ENCODE peak calls at places on chromosomes 1 and 21, in ten cellular contexts. O, R, C, J, M, A, Y, S, L and K are unnamed samples.

GRCh38 chr1:243323481-243323880 is 67.6 kb downstream of the SDCCAG8 start:
- DNase-seq in C (peak; percentile 4), S (no peak), M (no peak), R (no peak), J (peak; percentile 29), O (no peak), Y (no peak), A (no peak), L (no peak), K (no peak)

GRCh38 chr1:236150291-236150940 is 8.1 kb downstream of the GPR137B start:
- DNase-seq in Y (no peak), J (no peak), C (no peak), A (no peak), R (no peak), O (no peak), L (no peak), M (no peak), S (no peak), K (no peak)

GRCh38 chr1:206803221-206803730 is 31.0 kb upstream of the IL10 start:
- DNase-seq in S (no peak), A (no peak), J (no peak), L (no peak), Y (no peak), C (peak; percentile 25), M (no peak), R (no peak), O (peak; percentile 71), K (no peak)

GRCh38 chr1:92858564-92859399 is 26.9 kb downstream of the RPL5 start:
- DNase-seq in C (peak; percentile 88), R (peak; percentile 41), L (peak; percentile 63), O (peak; percentile 68), Y (peak; percentile 81), J (peak; percentile 86), M (peak; percentile 81), A (peak; percentile 45), S (peak; percentile 61), K (peak; percentile 51)

GRCh38 chr21:18369115-18369514 is 34.5 kb downstream of the TMPRSS15 start:
- DNase-seq in M (no peak), O (no peak), C (no peak), S (no peak), J (peak; percentile 16), A (no peak), Y (peak; percentile 1), R (no peak), L (no peak), K (no peak)

GRCh38 chr1:147109041-147109440 is 63.2 kb downstream of the PRKAB2 start:
- DNase-seq in O (peak; percentile 39), J (no peak), Y (no peak), S (no peak), L (no peak), A (no peak), R (no peak), M (no peak), C (no peak), K (no peak)

GRCh38 chr1:220828950-220829586 is 42.4 kb downstream of the MTARC1 start:
- DNase-seq in L (no peak), M (no peak), O (no peak), J (no peak), Y (no peak), S (no peak), R (no peak), C (peak; percentile 3), A (no peak), K (no peak)

GRCh38 chr1:8987881-8988617 is 38.2 kb downstream of the SLC2A7 start:
- DNase-seq in R (peak; percentile 81), L (peak; percentile 31), S (peak; percentile 5), C (peak; percentile 57), J (peak; percentile 47), M (peak; percentile 11), Y (peak; percentile 41), A (no peak), O (peak; percentile 82), K (peak; percentile 80)

GRCh38 chr1:6082430-6082971 is 36.8 kb downstream of the KCNAB2 start:
- DNase-seq in O (no peak), M (peak; percentile 27), Y (no peak), A (no peak), J (peak; percentile 19), R (no peak), C (peak; percentile 41), S (no peak), L (no peak), K (no peak)

GRCh38 chr1:245059806-245060424 is 94.9 kb upstream of the KIF26B start:
- DNase-seq in A (no peak), J (no peak), M (no peak), R (no peak), Y (no peak), O (no peak), C (no peak), L (no peak), S (no peak), K (no peak)

GRCh38 chr1:43388613-43389012 is 987 bp downstream of the MED8 start:
- DNase-seq in J (no peak), R (no peak), L (no peak), A (no peak), O (no peak), M (no peak), Y (no peak), C (no peak), S (no peak), K (no peak)

GRCh38 chr1:43389326-43390313 is at the start of the genes MED8 and SZT2:
- DNase-seq in C (peak; percentile 94), Y (peak; percentile 90), R (peak; percentile 98), O (peak; percentile 97), A (peak; percentile 95), L (peak; percentile 97), J (peak; percentile 93), S (peak; percentile 80), M (peak; percentile 90), K (peak; percentile 96)

GRCh38 chr1:43388021-43388575 is 1.5 kb downstream of the MED8 start:
- DNase-seq in O (no peak), J (peak; percentile 50), Y (peak; percentile 93), C (no peak), R (no peak), A (no peak), M (peak; percentile 32), L (no peak), S (no peak), K (no peak)

GRCh38 chr1:43383449-43383848 is 6.2 kb downstream of the MED8 start:
- DNase-seq in Y (no peak), S (no peak), O (no peak), C (no peak), J (no peak), M (no peak), A (no peak), L (no peak), R (no peak), K (no peak)

DNA sequence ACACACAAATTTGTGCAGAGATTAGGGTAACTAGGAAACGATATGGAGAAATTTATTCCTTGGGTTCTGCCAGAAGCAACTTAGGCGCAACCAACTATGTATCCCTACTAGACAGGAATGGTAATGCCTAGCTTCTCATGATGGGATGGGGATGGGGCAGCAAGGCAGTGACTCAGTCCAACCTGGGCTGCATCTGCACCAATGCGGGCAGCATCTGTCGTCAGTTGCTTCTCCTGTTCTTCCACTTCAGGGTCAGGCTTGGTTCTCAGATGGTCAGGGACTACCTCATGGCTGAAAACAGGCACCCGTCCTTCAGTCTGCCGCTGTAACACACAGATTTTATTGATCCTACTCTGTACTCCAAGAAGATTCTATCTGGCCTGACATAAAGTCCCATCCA is 2.9 kb downstream of the MED8 start:
- DNase-seq in L (no peak), M (no peak), R (no peak), C (no peak), Y (no peak), O (no peak), J (no peak), A (no peak), S (no peak), K (no peak)
- TF ChIP-seq CTCF in L (no peak), M (no peak), R (no peak), C (no peak), Y (no peak), O (no peak), J (no peak), A (no peak), S (no peak), K (no peak)

DNA sequence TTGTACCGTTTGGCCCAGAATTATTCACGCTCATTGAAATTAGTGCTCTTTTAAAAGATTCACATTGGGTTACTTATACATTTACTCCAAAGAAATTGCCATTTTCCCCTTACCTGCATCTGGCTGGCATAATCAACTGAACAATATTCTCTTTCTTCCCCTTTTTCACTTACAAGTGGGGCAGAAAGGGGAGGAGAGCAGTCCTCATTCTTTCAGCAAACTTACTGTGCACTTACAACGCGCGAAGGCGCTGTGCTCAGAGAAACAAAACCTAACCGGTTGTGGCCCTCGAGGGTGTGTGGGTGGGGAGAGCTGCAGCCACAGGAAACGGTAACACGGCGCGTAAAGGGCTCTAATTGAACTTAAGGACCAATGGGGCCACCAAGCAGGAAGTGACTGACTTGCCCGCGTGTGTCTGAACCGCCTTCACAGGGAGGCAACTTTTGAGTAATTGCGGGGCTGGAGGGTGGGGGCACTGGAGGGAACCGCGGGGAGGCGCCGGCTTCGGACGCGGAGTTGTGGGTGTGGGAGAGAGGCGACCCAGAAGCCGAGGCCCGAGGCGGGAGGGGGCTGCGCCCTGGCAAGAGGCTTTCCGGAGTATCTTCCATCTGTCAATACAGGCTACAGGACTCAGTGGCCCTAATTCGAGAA is 693 bp upstream of the PNRC2 start:
- DNase-seq in S (peak; percentile 57), J (peak; percentile 94), C (peak; percentile 92), L (peak; percentile 92), M (peak; percentile 88), O (peak; percentile 90), R (peak; percentile 75), A (peak; percentile 70), Y (peak; percentile 90), K (peak; percentile 77)
- TF ChIP-seq CTCF in S (peak; percentile 43), J (peak; percentile 43), C (peak; percentile 56), L (peak; percentile 72), M (peak; percentile 17), O (peak; percentile 48), R (no peak), A (no peak), Y (peak; percentile 33), K (no peak)

GRCh38 chr1:54973205-54973921 is 7.1 kb upstream of the TMEM61 start:
- DNase-seq in R (no peak), J (peak; percentile 47), O (peak; percentile 10), L (peak; percentile 46), C (peak; percentile 64), A (no peak), S (no peak), Y (peak; percentile 55), M (peak; percentile 16), K (peak; percentile 48)
- TF ChIP-seq CTCF in R (no peak), J (peak; percentile 55), O (peak; percentile 3), L (peak; percentile 55), C (peak; percentile 63), A (no peak), S (peak; percentile 69), Y (peak; percentile 60), M (peak; percentile 67), K (peak; percentile 47)

GRCh38 chr1:7884757-7885156 is 31.9 kb upstream of the UTS2 start:
- DNase-seq in L (no peak), C (no peak), J (no peak), Y (no peak), A (no peak), S (no peak), O (no peak), M (no peak), R (no peak), K (no peak)

GRCh38 chr1:7878027-7878426 is 25.2 kb upstream of the UTS2 start:
- DNase-seq in A (no peak), Y (no peak), J (no peak), R (no peak), S (no peak), O (no peak), L (no peak), M (no peak), C (no peak), K (no peak)

GRCh38 chr1:7873801-7874795 is 21.2 kb upstream of the UTS2 start:
- DNase-seq in L (no peak), R (no peak), Y (no peak), O (no peak), M (no peak), C (no peak), A (no peak), J (no peak), S (no peak), K (no peak)

GRCh38 chr1:7879228-7879627 is 26.4 kb upstream of the UTS2 start:
- DNase-seq in A (no peak), J (no peak), M (no peak), Y (no peak), C (no peak), L (no peak), S (no peak), R (no peak), O (no peak), K (no peak)
- TF ChIP-seq CTCF in A (no peak), J (no peak), M (peak; percentile 57), Y (no peak), C (no peak), L (no peak), S (no peak), R (no peak), O (no peak), K (no peak)